ENCODE peak calls at places on chromosome 14, in five cellular contexts. One of them, this sample, is unnamed.

GRCh38 chr14:93150227-93151206 is 34.2 kb downstream of the MOAP1 start:
- DNase-seq in Daoy: no peak
- DNase-seq in activated CD8-positive, alpha-beta T cell treated with anti-CD3 and anti-CD28 coated beads, Interleukin-2, amount 10 ng/mL, durations not matched to agents 7 days and 5 days: no peak
- DNase-seq in ELR: no peak
- DNase-seq in AML-193: no peak
- DNase-seq in this sample: peak

GRCh38 chr14:92322516-92322915 is 449 bp upstream of the SLC24A4 start:
- DNase-seq in Daoy: no peak
- DNase-seq in activated CD8-positive, alpha-beta T cell treated with anti-CD3 and anti-CD28 coated beads, Interleukin-2, amount 10 ng/mL, durations not matched to agents 7 days and 5 days: no peak
- DNase-seq in ELR: no peak
- DNase-seq in AML-193: no peak
- DNase-seq in this sample: no peak

GRCh38 chr14:99252940-99253868 is 18.8 kb downstream of the BCL11B start:
- DNase-seq in Daoy: peak
- DNase-seq in activated CD8-positive, alpha-beta T cell treated with anti-CD3 and anti-CD28 coated beads, Interleukin-2, amount 10 ng/mL, durations not matched to agents 7 days and 5 days: peak
- DNase-seq in ELR: no peak
- DNase-seq in AML-193: no peak
- DNase-seq in this sample: no peak

GRCh38 chr14:75459099-75459741 is 31.4 kb downstream of the JDP2 start:
- DNase-seq in Daoy: no peak
- DNase-seq in activated CD8-positive, alpha-beta T cell treated with anti-CD3 and anti-CD28 coated beads, Interleukin-2, amount 10 ng/mL, durations not matched to agents 7 days and 5 days: peak
- DNase-seq in ELR: no peak
- DNase-seq in AML-193: peak
- DNase-seq in this sample: no peak

GRCh38 chr14:77100961-77101360 is 2.9 kb downstream of the CIPC start:
- DNase-seq in Daoy: no peak
- DNase-seq in activated CD8-positive, alpha-beta T cell treated with anti-CD3 and anti-CD28 coated beads, Interleukin-2, amount 10 ng/mL, durations not matched to agents 7 days and 5 days: no peak
- DNase-seq in ELR: peak
- DNase-seq in AML-193: no peak
- DNase-seq in this sample: peak

GRCh38 chr14:68665792-68666195 is 127.1 kb downstream of the ZFP36L1 start:
- DNase-seq in Daoy: no peak
- DNase-seq in activated CD8-positive, alpha-beta T cell treated with anti-CD3 and anti-CD28 coated beads, Interleukin-2, amount 10 ng/mL, durations not matched to agents 7 days and 5 days: no peak
- DNase-seq in ELR: no peak
- DNase-seq in AML-193: no peak
- DNase-seq in this sample: peak

GRCh38 chr14:100782516-100783320 is 43.2 kb upstream of the MEG3 start:
- DNase-seq in Daoy: no peak
- DNase-seq in activated CD8-positive, alpha-beta T cell treated with anti-CD3 and anti-CD28 coated beads, Interleukin-2, amount 10 ng/mL, durations not matched to agents 7 days and 5 days: no peak
- DNase-seq in ELR: no peak
- DNase-seq in AML-193: no peak
- DNase-seq in this sample: no peak

GRCh38 chr14:45838597-45838996 is 585.6 kb upstream of the MIS18BP1 start:
- DNase-seq in Daoy: no peak
- DNase-seq in activated CD8-positive, alpha-beta T cell treated with anti-CD3 and anti-CD28 coated beads, Interleukin-2, amount 10 ng/mL, durations not matched to agents 7 days and 5 days: no peak
- DNase-seq in ELR: peak
- DNase-seq in AML-193: no peak
- DNase-seq in this sample: no peak

GRCh38 chr14:32202468-32202865 is 602 bp downstream of the RNU6-8 start:
- DNase-seq in Daoy: peak
- DNase-seq in activated CD8-positive, alpha-beta T cell treated with anti-CD3 and anti-CD28 coated beads, Interleukin-2, amount 10 ng/mL, durations not matched to agents 7 days and 5 days: no peak
- DNase-seq in ELR: peak
- DNase-seq in AML-193: no peak
- DNase-seq in this sample: no peak

GRCh38 chr14:72909163-72909562 is 15.3 kb upstream of the DPF3 start:
- DNase-seq in Daoy: no peak
- DNase-seq in activated CD8-positive, alpha-beta T cell treated with anti-CD3 and anti-CD28 coated beads, Interleukin-2, amount 10 ng/mL, durations not matched to agents 7 days and 5 days: no peak
- DNase-seq in ELR: no peak
- DNase-seq in AML-193: no peak
- DNase-seq in this sample: no peak

GRCh38 chr14:32469388-32470160 is 140.5 kb downstream of the AKAP6 start:
- DNase-seq in Daoy: no peak
- DNase-seq in activated CD8-positive, alpha-beta T cell treated with anti-CD3 and anti-CD28 coated beads, Interleukin-2, amount 10 ng/mL, durations not matched to agents 7 days and 5 days: no peak
- DNase-seq in ELR: peak
- DNase-seq in AML-193: peak
- DNase-seq in this sample: peak

GRCh38 chr14:85296466-85297210 is 233.3 kb upstream of the FLRT2 start:
- DNase-seq in Daoy: no peak
- DNase-seq in activated CD8-positive, alpha-beta T cell treated with anti-CD3 and anti-CD28 coated beads, Interleukin-2, amount 10 ng/mL, durations not matched to agents 7 days and 5 days: no peak
- DNase-seq in ELR: peak
- DNase-seq in AML-193: peak
- DNase-seq in this sample: peak

GRCh38 chr14:102189858-102190257 is 50.2 kb downstream of the WDR20 start:
- DNase-seq in Daoy: no peak
- DNase-seq in activated CD8-positive, alpha-beta T cell treated with anti-CD3 and anti-CD28 coated beads, Interleukin-2, amount 10 ng/mL, durations not matched to agents 7 days and 5 days: no peak
- DNase-seq in ELR: no peak
- DNase-seq in AML-193: no peak
- DNase-seq in this sample: no peak